ENCODE peak calls at places on chromosomes 11 and 22, in eight cellular contexts. R is right lobe of liver, M is upper lobe of right lung, N is heart right ventricle, P is left lung, Z is heart left ventricle, H is neuronal stem cell, C is neural progenitor cell. E is an unnamed sample. For H3K27me3, the result is how much of the 10 kb centered on the place peaks cover.

GRCh38 chr22:24224468-24224867 is 20.4 kb downstream of the GGT5 start:
- DNase-seq in R (no peak), M (no peak), N (no peak), P (no peak), Z (no peak), H (no peak), C (no peak), E (no peak)

GRCh38 chr11:1200611-1201191 is 22.2 kb upstream of the MUC5B start:
- DNase-seq in R (peak), M (peak), N (no peak), P (peak), Z (peak), H (no peak), C (no peak), E (no peak)

GRCh38 chr22:22061085-22062077 is 78.8 kb upstream of the TOP3B start:
- DNase-seq in R (no peak), M (no peak), N (no peak), P (no peak), Z (peak), H (no peak), C (no peak), E (no peak)

GRCh38 chr11:50214376-50214775 is 181.7 kb downstream of the OR4C45 start:
- DNase-seq in R (no peak), M (no peak), N (no peak), P (no peak), Z (no peak), H (no peak), C (no peak), E (no peak)

GRCh38 chr11:24171869-24172268 is 325.0 kb upstream of the LUZP2 start:
- DNase-seq in R (no peak), M (no peak), N (no peak), P (no peak), Z (no peak), H (no peak), C (no peak), E (no peak)

GRCh38 chr11:94305146-94305545 is 766 bp downstream of the IZUMO1R start:
- DNase-seq in R (no peak), M (no peak), N (no peak), P (no peak), Z (no peak), H (no peak), C (no peak), E (peak)

GRCh38 chr11:116312560-116313340 is 460.0 kb downstream of the BUD13 start:
- DNase-seq in R (peak), M (peak), N (peak), P (peak), Z (peak), H (no peak), C (peak), E (peak)

GRCh38 chr11:7165911-7166310 is 77.1 kb downstream of the RBMXL2 start:
- DNase-seq in R (no peak), M (no peak), N (no peak), P (no peak), Z (no peak), H (no peak), C (peak), E (no peak)

GRCh38 chr22:19346677-19347265 is 55.3 kb upstream of the CLTCL1 start:
- DNase-seq in R (no peak), M (no peak), N (no peak), P (no peak), Z (no peak), H (no peak), C (no peak), E (no peak)

GRCh38 chr11:44746894-44747293 is 20.1 kb downstream of the TSPAN18 start:
- DNase-seq in R (no peak), M (no peak), N (peak), P (no peak), Z (peak), H (no peak), C (no peak), E (no peak)

GRCh38 chr11:44894217-44894617 is 56.5 kb downstream of the TP53I11 start:
- DNase-seq in R (peak), M (peak), N (peak), P (peak), Z (peak), H (peak), C (peak), E (peak)

GRCh38 chr22:38205261-38206128 is 3.7 kb downstream of the MAFF start:
- DNase-seq in R (no peak), M (no peak), N (peak), P (peak), Z (peak), H (no peak), C (no peak), E (no peak)

GRCh38 chr11:64501500-64502427 is 89.3 kb upstream of the SLC22A12 start:
- DNase-seq in R (no peak), M (no peak), N (no peak), P (no peak), Z (no peak), H (no peak), C (no peak), E (no peak)

GRCh38 chr22:48316245-48316875 is 1511.3 kb downstream of the BRD1 start:
- DNase-seq in R (no peak), M (no peak), N (no peak), P (peak), Z (no peak), H (no peak), C (no peak), E (peak)

GRCh38 chr22:36409911-36410756 is 22.4 kb upstream of the MYH9 start:
- DNase-seq in R (peak), M (peak), N (peak), P (peak), Z (peak), H (peak), C (peak), E (no peak)

GRCh38 chr11:26227311-26227710 is 104.6 kb upstream of the ANO3 start:
- DNase-seq in R (no peak), M (no peak), N (no peak), P (no peak), Z (no peak), H (no peak), C (peak), E (no peak)

GRCh38 chr11:106683435-106683834 is 334.8 kb downstream of the GUCY1A2 start:
- DNase-seq in R (no peak), M (no peak), N (no peak), P (no peak), Z (no peak), H (no peak), C (peak), E (no peak)

GRCh38 chr22:39135092-39135896 is 17.2 kb downstream of the CBX7 start:
- DNase-seq in R (no peak), M (no peak), N (peak), P (peak), Z (peak), H (no peak), C (peak), E (peak)

DNA sequence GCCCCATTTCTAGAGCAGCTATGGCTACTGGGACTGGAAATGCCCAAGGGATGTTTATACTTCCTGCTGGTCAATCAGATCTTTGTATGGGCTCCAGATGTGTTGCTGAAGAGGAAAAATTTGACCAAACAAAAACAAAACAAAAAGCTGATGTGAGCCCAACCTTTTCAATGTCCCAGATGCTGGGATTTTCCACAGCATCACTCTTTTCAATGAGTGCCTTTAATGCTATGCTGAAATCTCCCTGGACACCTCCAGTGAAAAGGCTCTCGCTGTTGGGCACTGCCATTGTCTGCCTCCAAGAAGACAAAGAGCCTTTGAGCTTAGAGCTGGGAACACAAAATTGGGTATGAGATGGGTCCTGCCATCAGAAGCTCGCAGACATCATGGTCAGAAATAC is 671.9 kb downstream of the NTM start:
- DNase-seq in R (no peak), M (no peak), N (no peak), P (no peak), Z (no peak), H (no peak), C (peak), E (no peak)
- H3K27ac ChIP-seq in R (no peak), M (no peak), N (no peak), P (no peak), Z (no peak), H (no peak), C (no peak), E (no peak)

GRCh38 chr11:127055240-127055639 is 54.7 kb upstream of the KIRREL3 start:
- DNase-seq in R (no peak), M (no peak), N (no peak), P (no peak), Z (no peak), H (no peak), C (no peak), E (no peak)
- H3K27me3 ChIP-seq in R (under half), M (under half), N (under half), P (under half), Z (under half), H (under half), C (under half), E (under half)

GRCh38 chr11:46278387-46279173 is 1.1 kb downstream of the CREB3L1 start:
- DNase-seq in R (no peak), M (peak), N (peak), P (peak), Z (peak), H (no peak), C (peak), E (peak)
- H3K27ac ChIP-seq in R (no peak), M (peak), N (peak), P (no peak), Z (peak), H (no peak), C (no peak), E (no peak)

DNA sequence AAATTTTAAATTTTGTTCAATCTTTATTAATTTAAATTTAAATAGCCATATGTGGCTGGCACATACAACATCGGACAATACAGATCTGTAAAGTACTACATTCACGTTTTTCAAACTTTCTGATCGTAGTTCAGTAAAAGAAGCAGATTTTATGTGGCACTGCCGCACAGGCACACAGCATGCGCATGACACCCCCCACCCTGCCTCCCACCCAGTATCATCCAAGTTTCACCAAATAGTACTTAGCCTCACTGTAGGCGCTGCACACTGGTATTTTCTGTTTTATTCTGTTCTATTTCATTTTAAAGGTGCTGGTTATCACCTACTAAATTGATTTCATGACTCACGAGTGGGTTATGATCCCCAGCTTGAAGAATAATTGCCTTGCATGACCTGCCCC is 159.9 kb downstream of the HIPK3 start:
- DNase-seq in R (no peak), M (no peak), N (no peak), P (no peak), Z (no peak), H (no peak), C (no peak), E (no peak)
- H3K27me3 ChIP-seq in R (under half), M (under half), N (under half), P (under half), Z (under half), H (under half), C (under half), E (under half)

GRCh38 chr11:70230151-70230839 is 27.2 kb downstream of the FADD start:
- DNase-seq in R (no peak), M (no peak), N (no peak), P (no peak), Z (no peak), H (no peak), C (no peak), E (no peak)
- H3K27ac ChIP-seq in R (no peak), M (no peak), N (peak), P (no peak), Z (no peak), H (no peak), C (no peak), E (no peak)

DNA sequence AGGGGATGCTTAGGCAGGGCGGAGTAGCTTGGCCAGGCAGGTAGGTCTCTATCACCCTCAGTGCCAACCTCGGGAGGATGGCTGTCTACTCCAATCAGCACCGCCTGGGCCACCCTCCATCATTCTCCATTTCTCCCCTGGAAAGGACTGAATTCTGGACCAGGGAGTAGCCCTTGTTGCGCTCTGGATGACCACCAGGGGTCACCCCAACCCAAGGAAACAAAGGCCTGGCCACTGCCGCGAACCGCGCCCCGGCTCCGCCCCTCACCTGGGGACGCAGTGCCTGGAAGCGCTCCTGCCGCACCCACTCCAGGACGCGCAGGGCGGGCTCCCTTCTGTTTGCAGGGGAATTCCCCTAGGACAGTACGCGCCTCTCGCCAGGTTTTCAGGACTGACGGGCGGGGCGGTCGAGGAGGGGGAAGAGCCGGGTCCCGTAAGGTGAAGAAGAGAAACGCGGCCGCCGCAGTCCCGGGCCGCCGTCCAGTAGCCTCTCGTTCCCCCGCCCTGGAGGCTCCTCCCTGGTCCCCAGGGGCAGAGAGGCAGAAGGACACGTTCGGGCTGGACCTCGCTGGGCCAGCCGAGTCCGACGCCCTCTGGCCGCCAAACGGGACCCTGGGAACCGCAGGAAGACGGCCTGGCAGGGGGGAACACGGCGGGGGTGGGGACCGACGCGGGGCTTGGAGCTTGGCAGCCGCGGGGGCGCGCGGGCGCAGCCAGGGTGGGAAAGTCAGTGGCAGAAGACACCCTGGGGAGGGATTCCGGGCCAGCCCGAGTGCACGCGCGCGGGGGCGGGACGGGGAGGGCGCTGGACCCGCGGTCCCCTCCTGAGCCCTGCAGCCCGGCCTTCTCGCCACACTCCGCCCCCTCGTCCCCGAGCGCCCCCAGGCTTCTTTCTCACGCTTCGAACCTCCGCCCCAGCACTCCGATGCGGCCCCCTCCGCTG is 7.1 kb downstream of the SCN4B start:
- DNase-seq in R (peak), M (peak), N (peak), P (peak), Z (peak), H (peak), C (peak), E (peak)
- H3K27me3 ChIP-seq in R (under half), M (under half), N (under half), P (under half), Z (under half), H (under half), C (half or more), E (under half)

DNA sequence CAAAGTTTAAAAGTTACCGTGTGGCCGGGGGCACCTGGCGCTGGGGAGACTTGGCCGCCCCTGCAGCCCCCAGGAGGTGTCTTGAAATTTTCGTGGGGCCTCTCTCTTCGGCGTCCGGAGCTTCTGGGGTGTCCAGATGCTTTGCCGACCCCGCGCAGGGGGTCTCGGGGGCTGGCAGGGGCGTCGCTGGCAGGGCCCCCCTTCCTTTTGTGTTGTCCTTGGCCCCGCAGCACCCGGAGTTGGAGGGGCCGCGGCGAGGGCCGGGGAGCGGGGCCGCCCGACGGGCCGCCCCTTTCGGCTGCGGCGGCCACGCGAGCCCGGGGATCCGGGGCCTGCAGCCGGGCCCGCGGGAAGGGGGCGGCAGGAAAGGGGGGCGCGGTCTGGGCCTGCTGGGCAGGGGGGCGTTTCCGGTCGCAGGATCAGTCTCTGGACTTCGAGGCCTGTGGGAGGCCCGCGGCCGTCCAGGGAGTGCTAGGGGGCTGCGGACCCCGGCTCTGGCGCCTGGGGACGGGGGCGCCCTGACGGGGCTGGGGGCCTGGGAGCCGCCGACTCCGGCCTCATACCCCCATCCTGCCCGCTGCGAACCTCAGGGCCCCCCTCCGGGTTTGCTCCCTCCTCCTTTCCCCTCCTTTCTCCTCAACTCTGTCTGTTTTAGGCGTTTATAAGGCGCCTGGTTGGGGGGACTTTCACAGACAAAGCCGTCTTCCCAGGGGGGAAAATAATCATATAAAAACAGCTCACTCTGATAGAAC is 867 bp downstream of the ZC3H7B start:
- DNase-seq in R (peak), M (peak), N (no peak), P (peak), Z (no peak), H (peak), C (peak), E (no peak)
- H3K27ac ChIP-seq in R (peak), M (peak), N (peak), P (peak), Z (peak), H (peak), C (peak), E (peak)